ENCODE peak calls at places on chromosomes 12 and 14, in eight cellular contexts. W, M, A, K, V, R, C and T are unnamed samples.

GRCh38 chr12:114447274-114447716 is 41.4 kb upstream of the TBX5 start:
- DNase-seq in A (peak), R (no peak), C (no peak), M (no peak), V (no peak), K (no peak), W (no peak), T (no peak)

GRCh38 chr12:79983492-79983891 is 48.6 kb upstream of the PPP1R12A start:
- DNase-seq in K (no peak), A (no peak), W (no peak), V (no peak), M (no peak), C (no peak), R (peak), T (peak)

GRCh38 chr12:124578445-124578844 is 11.0 kb upstream of the NCOR2 start:
- DNase-seq in C (no peak), V (no peak), W (no peak), M (no peak), K (no peak), A (no peak), R (no peak), T (no peak)

GRCh38 chr14:93011650-93012317 is 88.8 kb downstream of the CHGA start:
- DNase-seq in C (no peak), A (no peak), K (no peak), R (no peak), M (no peak), W (no peak), V (no peak), T (no peak)

GRCh38 chr12:93549174-93549573 is 23.3 kb upstream of the SOCS2 start:
- DNase-seq in R (no peak), W (no peak), M (no peak), A (no peak), K (no peak), C (no peak), V (no peak), T (no peak)

GRCh38 chr12:96399919-96400630 is at the start of gene CDK17:
- DNase-seq in C (peak), W (peak), K (peak), R (peak), V (peak), M (peak), A (peak), T (peak)

GRCh38 chr12:69972136-69972535 is 147.1 kb downstream of the MYRFL start:
- DNase-seq in V (no peak), M (no peak), R (no peak), C (no peak), W (no peak), A (no peak), K (no peak), T (no peak)

GRCh38 chr12:52949413-52950331 is 754 bp downstream of the KRT18 start:
- DNase-seq in C (no peak), V (peak), A (peak), K (no peak), R (peak), W (peak), M (no peak), T (peak)

GRCh38 chr14:76810953-76811400 is 1.7 kb downstream of the ANGEL1 start:
- DNase-seq in R (peak), M (no peak), A (no peak), C (no peak), V (peak), K (no peak), W (no peak), T (no peak)

GRCh38 chr14:104147346-104148125 is 9.1 kb downstream of the KIF26A start:
- DNase-seq in A (no peak), W (no peak), V (no peak), C (peak), K (no peak), R (no peak), M (peak), T (no peak)

GRCh38 chr14:51327376-51327775 is 87.3 kb downstream of the TMX1 start:
- DNase-seq in M (no peak), R (peak), C (no peak), K (no peak), V (no peak), W (no peak), A (no peak), T (no peak)

GRCh38 chr14:100105357-100106169 is 40.3 kb downstream of the EVL start:
- DNase-seq in W (no peak), M (peak), R (no peak), A (no peak), V (no peak), K (no peak), C (no peak), T (no peak)

GRCh38 chr12:7797698-7798398 is 8.6 kb downstream of the NANOG start:
- DNase-seq in V (no peak), C (no peak), K (no peak), M (no peak), A (no peak), W (peak), R (peak), T (no peak)

GRCh38 chr12:119713551-119714031 is 45.7 kb downstream of the PRKAB1 start:
- DNase-seq in C (no peak), R (no peak), M (no peak), V (no peak), A (peak), K (no peak), W (peak), T (no peak)

GRCh38 chr14:105193916-105194782 is 13.0 kb upstream of the NUDT14 start:
- DNase-seq in M (no peak), K (no peak), A (peak), C (no peak), V (no peak), R (peak), W (no peak), T (no peak)

GRCh38 chr14:51253880-51254279 is 13.8 kb downstream of the TMX1 start:
- DNase-seq in R (no peak), A (no peak), V (no peak), K (no peak), M (no peak), C (no peak), W (no peak), T (no peak)

GRCh38 chr14:102795060-102795925 is 18.0 kb downstream of the TRAF3 start:
- DNase-seq in A (peak), M (no peak), W (peak), C (no peak), R (peak), V (no peak), K (no peak), T (peak)

GRCh38 chr14:53355581-53356112 is 202.5 kb upstream of the DDHD1 start:
- DNase-seq in M (no peak), K (no peak), V (peak), C (no peak), R (peak), W (no peak), A (no peak), T (peak)

GRCh38 chr12:60872850-60873713 is 1277.3 kb downstream of the SLC16A7 start:
- DNase-seq in K (no peak), C (peak), M (no peak), V (no peak), R (no peak), A (no peak), W (no peak), T (no peak)

GRCh38 chr14:93430319-93430801 is 379 bp upstream of the UNC79 start:
- DNase-seq in A (peak), C (peak), M (no peak), R (no peak), W (no peak), K (no peak), V (no peak), T (no peak)

GRCh38 chr12:11967356-11968040 is 103.2 kb upstream of the BCL2L14 start:
- DNase-seq in R (no peak), A (no peak), C (no peak), W (no peak), V (no peak), M (no peak), K (no peak), T (no peak)

GRCh38 chr12:27549231-27549800 is 25.3 kb downstream of the PPFIBP1 start:
- DNase-seq in C (no peak), V (peak), A (no peak), K (no peak), R (peak), W (no peak), M (no peak), T (peak)

GRCh38 chr12:104121001-104121400 is 17.0 kb downstream of the NFYB start:
- DNase-seq in M (no peak), V (no peak), C (no peak), W (no peak), A (no peak), R (peak), K (no peak), T (no peak)

GRCh38 chr14:68548194-68549056 is 244.4 kb downstream of the ZFP36L1 start:
- DNase-seq in K (no peak), R (peak), V (peak), W (peak), C (peak), M (peak), A (no peak), T (peak)
- TF ChIP-seq POLR2A in K (no peak), R (peak), V (no peak), W (no peak), C (no peak), M (peak), A (no peak), T (peak)

DNA sequence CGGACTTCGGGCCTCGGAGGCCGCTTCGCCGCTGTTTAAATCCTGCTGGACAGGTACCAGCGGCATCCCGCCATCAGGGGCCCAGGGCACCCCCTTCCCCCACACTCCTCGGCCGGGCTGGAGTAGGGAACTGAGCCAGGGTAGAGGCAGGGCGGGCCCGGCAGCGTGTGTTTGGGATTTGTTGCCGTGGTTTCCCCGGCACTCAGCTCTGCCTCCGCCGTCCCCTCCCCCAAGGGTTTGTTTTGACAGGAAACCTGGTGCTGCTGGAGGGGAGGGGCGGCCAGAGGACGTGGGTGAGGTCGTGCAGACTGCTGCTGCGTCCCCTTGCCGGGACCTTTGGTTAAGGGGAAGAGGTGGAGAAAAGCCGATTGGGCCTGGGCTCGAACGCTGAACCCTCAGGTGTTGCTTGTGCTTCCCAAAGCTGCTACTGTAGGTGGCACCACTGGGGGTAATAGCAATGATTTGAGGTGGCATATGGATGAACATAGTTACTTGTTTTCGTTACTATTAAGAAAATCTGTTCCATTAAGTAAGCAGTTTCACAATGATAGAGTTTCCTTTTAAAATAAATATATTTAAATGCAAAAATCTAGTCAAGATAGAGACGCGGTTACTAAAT is 778 bp downstream of the TCP11L2 start:
- DNase-seq in A (peak), V (no peak), K (peak), C (peak), M (peak), R (peak), W (peak), T (peak)
- TF ChIP-seq POLR2A in A (no peak), V (no peak), K (no peak), C (no peak), M (peak), R (no peak), W (no peak), T (no peak)

GRCh38 chr12:6533653-6534157 is 612 bp upstream of the GAPDH start:
- DNase-seq in A (peak), R (peak), M (peak), V (peak), K (peak), C (peak), W (peak), T (no peak)
- TF ChIP-seq POLR2A in A (no peak), R (no peak), M (no peak), V (no peak), K (no peak), C (no peak), W (no peak), T (no peak)

GRCh38 chr14:61928300-61928699 is 166.1 kb downstream of the SNAPC1 start:
- DNase-seq in R (no peak), W (no peak), V (no peak), C (no peak), A (no peak), K (no peak), M (no peak), T (no peak)
- TF ChIP-seq POLR2A in R (no peak), W (no peak), V (no peak), C (no peak), A (no peak), K (no peak), M (no peak), T (no peak)

DNA sequence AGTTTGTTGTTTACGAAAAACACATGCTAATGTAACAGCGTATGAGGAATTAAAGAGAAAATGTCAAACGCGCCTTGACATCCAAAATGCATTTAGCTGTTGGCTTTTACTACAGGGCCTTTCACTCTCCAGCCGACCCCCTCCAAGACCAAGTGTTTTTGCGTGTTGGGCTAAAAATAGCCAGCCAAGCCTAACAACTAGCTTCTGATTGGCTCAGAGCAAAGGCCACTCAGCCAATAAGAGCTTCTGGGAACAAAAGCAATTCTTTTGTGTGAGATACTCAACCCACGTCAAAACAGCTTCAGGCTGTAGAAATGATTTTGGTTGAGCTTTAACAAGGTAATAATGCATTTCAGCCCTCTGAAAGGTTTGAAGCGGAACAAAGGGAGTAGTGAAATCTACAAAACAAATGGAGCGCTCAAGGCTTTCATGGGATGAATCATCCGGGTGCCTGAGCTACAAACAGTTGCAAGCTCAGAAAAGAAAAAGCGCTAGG is 198.7 kb upstream of the DCN start:
- DNase-seq in C (no peak), V (no peak), A (peak), W (peak), M (peak), K (no peak), R (peak), T (peak)
- TF ChIP-seq POLR2A in C (no peak), V (no peak), A (no peak), W (no peak), M (no peak), K (no peak), R (no peak), T (no peak)

DNA sequence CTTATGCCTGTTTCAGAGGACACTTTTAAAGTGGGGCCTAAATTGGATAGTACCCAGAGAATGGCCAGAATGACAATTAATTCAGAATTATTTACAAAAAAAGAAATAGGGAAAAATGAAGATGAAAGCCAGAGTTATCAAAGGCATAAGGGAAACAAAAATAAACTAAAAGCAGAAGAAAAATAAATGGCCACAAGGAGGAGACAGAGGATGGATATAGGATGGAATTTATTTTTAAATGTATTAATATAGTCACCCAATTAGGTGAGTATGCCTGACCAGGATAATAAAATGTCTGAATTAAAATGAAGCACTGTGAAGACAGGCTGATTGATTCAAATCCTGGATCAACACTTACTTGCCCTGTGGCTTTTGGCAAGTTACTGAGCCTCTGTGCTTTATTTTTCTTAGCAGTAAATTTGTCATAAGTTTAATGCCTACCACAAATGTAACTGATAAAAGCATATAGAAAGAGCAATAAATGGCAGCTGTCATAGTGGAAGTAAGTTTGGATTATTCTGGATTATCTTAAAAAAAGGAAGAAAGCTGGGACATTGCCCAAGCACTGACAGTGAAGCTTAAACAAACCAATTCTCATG is 3.4 kb downstream of the CLEC9A start:
- DNase-seq in V (no peak), A (no peak), K (no peak), C (no peak), M (no peak), W (no peak), R (peak), T (no peak)
- TF ChIP-seq POLR2A in V (no peak), A (no peak), K (no peak), C (no peak), M (no peak), W (no peak), R (no peak), T (no peak)

DNA sequence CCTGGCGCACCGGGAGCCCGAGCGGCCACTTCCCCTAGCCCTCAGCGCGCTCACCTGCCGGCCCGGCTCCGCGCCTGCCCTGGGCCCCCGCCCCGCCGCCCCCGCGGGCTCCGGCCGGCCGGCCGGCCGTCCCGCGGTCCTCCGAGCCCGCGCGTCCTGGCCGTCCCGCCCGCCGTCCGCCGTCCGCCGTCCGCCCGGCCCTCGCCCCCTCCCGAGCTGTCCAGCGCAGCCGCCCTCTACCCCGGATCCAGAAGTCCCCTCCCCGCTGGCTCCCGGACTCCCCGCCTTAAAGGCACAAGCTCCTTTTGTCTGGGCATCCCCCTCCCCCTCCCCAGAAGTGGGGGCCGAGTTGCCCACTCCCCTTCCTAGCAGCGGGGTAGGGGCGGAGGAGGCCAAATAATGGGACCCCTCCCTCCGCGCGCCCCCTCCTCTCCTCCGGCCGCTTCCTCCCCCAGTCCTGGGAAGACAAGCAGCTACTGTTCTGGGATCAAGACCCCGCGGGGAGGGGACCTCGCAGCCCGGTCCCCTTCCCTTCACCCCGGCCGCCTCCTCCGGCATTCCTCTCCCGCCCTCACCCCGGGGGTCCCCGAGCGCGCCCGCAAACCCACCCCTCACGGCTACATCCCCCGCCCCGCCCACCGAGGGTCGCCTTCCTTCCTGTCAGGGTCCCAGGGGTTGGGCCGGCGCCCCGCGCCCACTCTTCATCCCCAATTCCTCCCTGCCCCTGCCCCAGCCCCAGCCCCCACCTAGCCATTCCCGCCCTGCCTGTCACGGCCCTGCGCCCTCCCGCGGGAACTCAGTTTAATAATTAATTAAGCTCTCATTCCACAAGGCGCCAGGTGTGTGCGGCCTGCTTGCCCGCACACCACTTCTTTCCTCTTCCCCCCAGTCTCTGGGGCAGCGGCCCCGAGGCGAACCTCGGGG is at the start of gene ADCY6:
- DNase-seq in V (peak), M (peak), R (peak), A (peak), K (no peak), W (peak), C (peak), T (peak)
- TF ChIP-seq POLR2A in V (no peak), M (no peak), R (no peak), A (no peak), K (no peak), W (no peak), C (no peak), T (peak)

GRCh38 chr12:13255792-13256704 is 59.5 kb downstream of the EMP1 start:
- DNase-seq in V (peak), W (peak), A (peak), M (peak), R (peak), C (peak), K (peak), T (peak)
- TF ChIP-seq POLR2A in V (no peak), W (no peak), A (no peak), M (no peak), R (no peak), C (no peak), K (no peak), T (no peak)